ENCODE peak calls at places on chromosomes 5 and 9, in four cellular contexts. M is Panc1, S is GM23338, O is SK-N-SH. F is an unnamed sample.

GRCh38 chr5:98771389-98772109 is 1.9 kb upstream of the RGMB start:
- DNase-seq in M (peak; percentile 92), S (peak; percentile 91), O (peak; percentile 75), F (no peak)

GRCh38 chr5:138457532-138458275 is 7.6 kb upstream of the EGR1 start:
- DNase-seq in M (no peak), S (no peak), O (no peak), F (no peak)

GRCh38 chr5:35082530-35082929 is 34.8 kb upstream of the AGXT2 start:
- DNase-seq in M (no peak), S (no peak), O (no peak), F (no peak)

GRCh38 chr9:113454914-113455761 is 8.4 kb upstream of the RGS3 start:
- DNase-seq in M (no peak), S (peak; percentile 48), O (no peak), F (no peak)

GRCh38 chr9:114733814-114734213 is 51.8 kb upstream of the TEX48 start:
- DNase-seq in M (no peak), S (no peak), O (no peak), F (no peak)

GRCh38 chr5:11150976-11151375 is 389.9 kb upstream of the DAP start:
- DNase-seq in M (no peak), S (no peak), O (no peak), F (no peak)

GRCh38 chr5:68478306-68479091 is 262.9 kb downstream of the PIK3R1 start:
- DNase-seq in M (no peak), S (no peak), O (no peak), F (no peak)

GRCh38 chr5:89246252-89246651 is 363.3 kb upstream of the MEF2C start:
- DNase-seq in M (no peak), S (no peak), O (no peak), F (no peak)

GRCh38 chr9:89621031-89621430 is 16.2 kb downstream of the GADD45G start:
- DNase-seq in M (no peak), S (no peak), O (no peak), F (no peak)

GRCh38 chr5:133531634-133532033 is 80.7 kb downstream of the FSTL4 start:
- DNase-seq in M (no peak), S (no peak), O (no peak), F (no peak)

GRCh38 chr5:44797723-44798122 is 11.0 kb upstream of the MRPS30 start:
- DNase-seq in M (no peak), S (no peak), O (no peak), F (no peak)

GRCh38 chr5:82849885-82850284 is 227.3 kb downstream of the TMEM167A start:
- DNase-seq in M (no peak), S (no peak), O (no peak), F (no peak)

GRCh38 chr5:143707797-143708196 is 104.2 kb upstream of the HMHB1 start:
- DNase-seq in M (no peak), S (no peak), O (no peak), F (no peak)

GRCh38 chr5:179142434-179143198 is 82.4 kb downstream of the ZNF354C start:
- DNase-seq in M (no peak), S (no peak), O (peak; percentile 73), F (no peak)

GRCh38 chr5:2779459-2779858 is 28.0 kb upstream of the IRX2 start:
- DNase-seq in M (no peak), S (no peak), O (no peak), F (no peak)

GRCh38 chr5:146066968-146067367 is 38.4 kb downstream of the PLAC8L1 start:
- DNase-seq in M (no peak), S (no peak), O (no peak), F (no peak)

GRCh38 chr5:39167141-39167972 is 52.0 kb downstream of the FYB1 start:
- DNase-seq in M (no peak), S (no peak), O (no peak), F (no peak)

GRCh38 chr9:35748858-35749514 is at the start of the genes GBA2 and RGP1:
- DNase-seq in M (no peak), S (peak; percentile 91), O (peak; percentile 94), F (peak; percentile 96)

GRCh38 chr9:135992486-135993408 is 31.6 kb upstream of the UBAC1 start:
- DNase-seq in M (no peak), S (peak; percentile 79), O (peak; percentile 89), F (peak; percentile 95)

GRCh38 chr5:100889165-100889564 is 13.9 kb downstream of the ST8SIA4 start:
- DNase-seq in M (no peak), S (no peak), O (no peak), F (no peak)

GRCh38 chr9:35406183-35406959 is 83.5 kb upstream of the RUSC2 start:
- DNase-seq in M (no peak), S (peak; percentile 98), O (no peak), F (no peak)

GRCh38 chr5:125897068-125897467 is 526.1 kb upstream of the GRAMD2B start:
- DNase-seq in M (no peak), S (no peak), O (no peak), F (no peak)

GRCh38 chr5:146633273-146633672 is 117.3 kb upstream of the GPR151 start:
- DNase-seq in M (no peak), S (no peak), O (no peak), F (no peak)

GRCh38 chr9:88646539-88646938 is 111.6 kb downstream of the NXNL2 start:
- DNase-seq in M (no peak), S (no peak), O (no peak), F (no peak)

GRCh38 chr9:34337404-34337803 is 8.0 kb downstream of the NUDT2 start:
- DNase-seq in M (no peak), S (peak; percentile 37), O (no peak), F (no peak)

GRCh38 chr9:86321373-86321772 is 32.8 kb downstream of the TUT7 start:
- DNase-seq in M (no peak), S (no peak), O (no peak), F (no peak)

GRCh38 chr5:164191240-164191639 is 685.8 kb downstream of the MAT2B start:
- DNase-seq in M (no peak), S (no peak), O (no peak), F (no peak)

GRCh38 chr9:87393706-87394255 is 103.9 kb upstream of the DAPK1 start:
- DNase-seq in M (no peak), S (no peak), O (no peak), F (no peak)

GRCh38 chr5:103452666-103453065 is 109.9 kb downstream of the NUDT12 start:
- DNase-seq in M (no peak), S (no peak), O (no peak), F (no peak)

GRCh38 chr5:43156388-43156787 is 35.6 kb upstream of the NIM1K start:
- DNase-seq in M (no peak), S (no peak), O (no peak), F (no peak)

GRCh38 chr5:142141463-142141862 is 32.9 kb downstream of the NDFIP1 start:
- DNase-seq in M (no peak), S (no peak), O (no peak), F (no peak)
- TF ChIP-seq CTCF in M (peak; percentile 32), S (peak; percentile 59), O (peak; percentile 23), F (no peak)

DNA sequence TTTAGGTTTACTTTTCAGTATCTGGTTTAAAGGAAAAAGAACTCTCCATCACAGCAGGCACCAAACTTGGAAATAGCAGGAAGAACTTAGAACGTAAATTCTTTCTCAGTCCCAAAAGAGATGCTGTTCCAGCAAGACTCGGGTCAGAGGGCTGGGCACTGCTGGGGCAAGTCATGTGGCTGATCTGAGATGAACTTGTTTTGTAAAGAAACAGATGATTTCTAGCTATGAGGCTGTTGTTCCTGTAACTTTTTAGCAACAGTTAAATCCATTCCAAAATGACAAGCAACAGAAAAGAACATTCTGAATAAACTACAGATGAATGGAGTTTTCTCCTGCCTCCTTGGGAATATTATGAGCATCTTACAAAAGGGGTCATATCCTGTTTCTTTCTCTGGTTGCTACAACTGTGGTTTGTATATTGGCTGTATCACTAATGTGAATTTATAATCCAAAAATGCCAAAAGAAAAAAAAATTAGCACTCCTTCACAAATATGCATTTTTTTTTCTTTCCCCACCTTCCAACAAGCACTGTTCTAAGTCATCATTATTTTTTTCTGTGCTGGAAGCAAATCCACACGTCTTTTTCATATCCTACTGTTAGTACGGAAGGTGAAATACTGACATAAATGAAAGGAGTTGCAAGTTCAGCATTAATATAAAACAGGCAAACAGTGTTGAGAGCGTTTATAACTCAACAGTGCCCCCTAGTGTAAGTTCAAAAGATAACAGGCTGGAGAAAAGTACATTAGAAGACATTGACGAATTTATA is 31.0 kb downstream of the OR2K2 start:
- DNase-seq in M (peak; percentile 35), S (peak; percentile 57), O (peak; percentile 42), F (no peak)
- TF ChIP-seq POLR2AphosphoS5 in M (no peak), S (no peak), O (no peak), F (peak; percentile 52)

DNA sequence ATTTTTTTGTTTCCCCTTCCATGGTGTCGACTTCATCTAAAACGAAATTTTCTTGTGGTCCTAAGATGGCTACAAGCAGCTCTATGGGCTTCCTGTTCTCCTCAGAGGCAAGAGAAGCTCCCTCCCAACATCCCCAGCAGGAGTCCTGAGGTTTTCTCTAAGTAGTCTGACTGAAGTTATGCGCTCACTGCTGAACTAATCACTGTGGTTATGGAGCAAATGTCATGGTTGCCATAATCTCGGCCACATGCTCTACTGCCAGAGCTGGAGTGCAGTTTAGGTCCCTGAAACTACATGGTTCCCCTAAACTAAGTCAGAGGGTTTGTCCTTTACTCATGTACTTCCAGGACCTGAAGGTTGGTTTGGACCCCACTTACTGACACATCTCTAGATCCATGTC is 68.0 kb upstream of the MAMDC2 start:
- DNase-seq in M (no peak), S (no peak), O (no peak), F (no peak)
- TF ChIP-seq CTCF in M (no peak), S (no peak), O (no peak), F (no peak)

DNA sequence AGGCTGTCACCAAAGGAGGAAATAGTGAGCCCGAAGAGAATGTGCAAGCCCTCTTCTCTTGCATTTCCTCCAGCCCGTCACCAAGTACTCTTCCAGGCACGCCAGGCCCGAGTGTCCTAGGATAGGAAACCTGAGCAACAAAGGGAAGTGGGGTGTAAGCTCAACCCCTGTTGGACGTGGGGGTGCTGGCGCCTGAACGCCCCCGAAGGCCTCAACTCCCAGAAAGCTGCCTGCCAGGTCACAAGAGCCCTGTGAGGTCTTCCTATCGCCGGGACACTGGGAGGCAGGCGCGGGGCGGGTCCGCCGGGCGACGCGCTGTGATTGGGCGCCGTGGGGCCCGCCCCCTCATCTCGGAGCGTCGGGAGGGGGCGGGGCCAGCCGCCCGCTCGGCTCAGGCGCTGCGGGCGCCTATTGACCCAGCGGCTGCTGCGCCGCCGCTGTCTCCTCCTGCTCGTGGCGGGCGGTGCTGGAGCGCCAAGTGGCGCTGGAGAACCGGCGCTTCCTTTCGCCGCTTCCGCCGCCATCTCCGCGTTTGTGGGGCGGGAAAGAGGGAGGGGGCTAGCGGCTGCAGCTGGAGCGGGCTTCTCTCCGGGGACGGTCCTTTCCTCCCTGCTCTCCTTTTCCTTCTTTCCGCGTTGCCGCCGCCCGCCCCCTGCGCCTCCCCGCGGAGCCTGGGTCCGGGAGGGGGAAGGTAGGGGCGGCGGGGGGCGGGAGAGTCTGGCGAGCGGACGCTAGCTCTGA is 558 bp upstream of the MAN2A1 start:
- DNase-seq in M (no peak), S (peak; percentile 93), O (peak; percentile 96), F (peak; percentile 96)
- TF ChIP-seq POLR2AphosphoS5 in M (peak; percentile 85), S (peak; percentile 90), O (peak; percentile 92), F (peak; percentile 91)

DNA sequence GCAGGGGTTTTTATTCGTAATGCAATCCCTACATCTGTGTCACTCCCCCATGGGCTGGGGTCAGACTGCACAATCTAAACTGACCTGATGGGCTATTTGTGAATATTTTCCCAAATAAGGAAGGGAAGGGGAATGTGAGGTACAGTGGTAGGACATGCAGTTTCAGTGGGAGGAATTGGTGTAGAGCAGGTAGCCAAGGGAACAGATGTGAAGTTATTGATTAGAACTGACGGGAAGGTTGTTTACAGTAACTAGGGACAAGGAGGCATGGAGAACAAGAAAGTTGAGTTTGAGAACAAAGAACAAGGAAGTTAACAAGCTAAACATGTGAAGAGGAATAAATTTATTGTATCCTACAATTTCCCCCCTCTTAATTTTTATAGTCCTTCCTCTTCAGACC is 104.8 kb downstream of the CFAP95 start:
- DNase-seq in M (no peak), S (no peak), O (no peak), F (no peak)
- TF ChIP-seq CTCF in M (no peak), S (no peak), O (no peak), F (no peak)

GRCh38 chr9:130938652-130939404 is at the start of gene FIBCD1:
- DNase-seq in M (no peak), S (peak; percentile 80), O (peak; percentile 75), F (no peak)
- TF ChIP-seq POLR2AphosphoS5 in M (no peak), S (peak; percentile 35), O (no peak), F (no peak)